ENCODE peak calls at places on chromosome 1, in nine cellular contexts. E is lung; Z is thyroid gland; G is HCT116; J is psoas muscle; A is CD8-positive, alpha-beta memory T cell; U is esophagus squamous epithelium; N is lower lobe of right lung; T is colonic mucosa. Q is an unnamed sample. For H3K27me3, the result is how much of the 10 kb centered on the place peaks cover.

GRCh38 chr1:194104247-194104844 is 917.9 kb upstream of the B3GALT2 start:
- DNase-seq in E (no peak), Z (no peak), G (no peak), J (no peak), A (no peak), U (no peak), N (no peak), T (no peak), Q (no peak)

GRCh38 chr1:175498002-175498401 is 245.4 kb downstream of the TNR start:
- DNase-seq in E (no peak), Z (no peak), G (no peak), J (no peak), A (no peak), U (no peak), N (no peak), T (no peak), Q (no peak)

GRCh38 chr1:156471496-156472490 is 28.8 kb downstream of the MEF2D start:
- DNase-seq in E (peak), Z (peak), G (no peak), J (peak), A (no peak), U (no peak), N (peak), T (peak), Q (no peak)

GRCh38 chr1:84163123-84164038 is 19.3 kb downstream of the PRKACB start:
- DNase-seq in E (no peak), Z (no peak), G (no peak), J (no peak), A (no peak), U (no peak), N (no peak), T (no peak), Q (no peak)

GRCh38 chr1:114155756-114156155 is 2.1 kb upstream of the SYT6 start:
- DNase-seq in E (no peak), Z (no peak), G (no peak), J (no peak), A (no peak), U (no peak), N (no peak), T (no peak), Q (no peak)

GRCh38 chr1:205989786-205990185 is 13.4 kb downstream of the RAB7B start:
- DNase-seq in E (no peak), Z (no peak), G (no peak), J (no peak), A (no peak), U (no peak), N (no peak), T (no peak), Q (no peak)

GRCh38 chr1:12001249-12001917 is 17.9 kb upstream of the MIIP start:
- DNase-seq in E (peak), Z (no peak), G (peak), J (no peak), A (no peak), U (no peak), N (no peak), T (no peak), Q (no peak)

GRCh38 chr1:229855999-229856650 is 210.9 kb upstream of the GALNT2 start:
- DNase-seq in E (no peak), Z (peak), G (no peak), J (no peak), A (no peak), U (no peak), N (no peak), T (no peak), Q (peak)

GRCh38 chr1:173332026-173332425 is 124.9 kb upstream of the TNFSF4 start:
- DNase-seq in E (no peak), Z (no peak), G (no peak), J (no peak), A (no peak), U (no peak), N (no peak), T (no peak), Q (no peak)

GRCh38 chr1:209704584-209704983 is at the start of gene HSD11B1:
- DNase-seq in E (peak), Z (peak), G (no peak), J (peak), A (no peak), U (no peak), N (peak), T (peak), Q (no peak)

GRCh38 chr1:21232044-21232443 is 55.3 kb upstream of the EIF4G3 start:
- DNase-seq in E (peak), Z (peak), G (peak), J (no peak), A (peak), U (no peak), N (no peak), T (peak), Q (no peak)

DNA sequence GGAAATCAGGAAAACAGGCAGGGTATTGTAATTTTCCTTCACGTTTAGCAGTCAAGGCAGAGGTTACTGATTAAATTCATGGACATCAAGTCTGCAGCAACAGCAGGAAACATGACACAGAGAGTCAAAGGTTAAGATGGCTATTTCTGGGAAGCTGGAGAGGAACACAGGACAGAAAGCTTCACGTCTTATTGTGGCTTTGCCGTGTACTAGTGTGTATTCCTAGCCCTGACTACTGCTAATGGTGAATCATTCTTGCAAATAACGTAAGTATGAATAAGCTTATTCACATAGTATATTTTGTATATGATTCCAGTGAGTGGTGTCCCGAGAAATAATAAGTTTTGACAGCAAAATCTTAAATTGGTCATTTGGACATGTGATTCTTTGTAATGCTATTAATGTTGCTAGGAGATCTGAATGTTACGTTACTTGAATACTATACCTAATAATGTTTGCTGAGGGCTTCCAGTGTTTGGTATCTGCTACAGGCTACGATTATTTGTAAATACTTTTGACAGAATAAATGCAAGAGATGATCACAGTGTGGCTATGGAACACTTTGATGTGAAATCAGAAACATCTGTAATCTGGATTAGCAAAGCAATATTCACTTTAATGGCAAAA is 77.4 kb downstream of the DISP1 start:
- DNase-seq in E (no peak), Z (no peak), G (no peak), J (no peak), A (no peak), U (no peak), N (no peak), T (no peak), Q (no peak)
- H3K27ac ChIP-seq in E (no peak), Z (no peak), G (no peak), J (peak), A (no peak), U (no peak), N (no peak), T (no peak), Q (no peak)

DNA sequence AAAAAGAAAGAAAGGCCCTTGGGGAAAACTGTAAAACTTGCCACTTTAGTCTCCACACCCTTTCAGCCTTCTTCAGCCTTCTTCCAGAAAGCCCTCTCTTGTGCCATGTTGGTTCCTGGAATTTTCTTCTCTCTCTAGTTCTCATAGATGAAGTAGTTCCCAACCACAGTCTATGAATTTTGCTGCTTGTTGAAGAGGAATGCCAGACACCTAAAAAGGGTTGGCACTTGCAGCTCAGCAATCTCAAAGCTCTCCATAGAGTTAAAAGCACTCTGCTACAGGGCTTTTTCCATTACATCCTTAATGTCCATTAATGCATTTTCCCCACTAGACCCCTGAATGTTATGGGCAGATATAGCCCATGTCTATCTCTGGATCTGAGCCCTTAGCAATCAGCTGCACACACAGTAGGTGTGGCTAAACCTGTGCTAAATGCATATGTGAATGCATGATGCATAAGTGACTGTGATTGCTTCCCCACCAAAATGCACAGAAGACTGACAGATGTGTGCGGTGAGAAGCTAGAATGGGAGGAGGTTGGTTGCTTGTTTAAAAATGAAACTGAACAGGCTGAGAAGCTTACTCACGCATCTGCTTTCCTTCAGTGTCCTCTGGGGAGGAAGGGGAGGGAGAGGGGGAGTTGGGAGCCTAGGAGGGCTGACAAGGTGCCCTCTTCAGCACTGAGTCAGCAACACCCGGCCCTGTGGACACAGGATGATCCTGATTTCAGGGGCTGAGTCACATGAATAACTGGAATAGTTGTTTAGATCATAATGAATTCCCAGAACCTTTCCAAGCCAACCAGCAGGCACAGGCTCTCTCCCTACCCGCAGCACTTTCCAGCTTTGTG is 146.1 kb upstream of the FGGY start:
- DNase-seq in E (peak), Z (peak), G (peak), J (peak), A (no peak), U (no peak), N (no peak), T (peak), Q (no peak)
- H3K4me3 ChIP-seq in E (no peak), Z (no peak), G (peak), J (peak), A (no peak), U (peak), N (no peak), T (no peak), Q (no peak)

DNA sequence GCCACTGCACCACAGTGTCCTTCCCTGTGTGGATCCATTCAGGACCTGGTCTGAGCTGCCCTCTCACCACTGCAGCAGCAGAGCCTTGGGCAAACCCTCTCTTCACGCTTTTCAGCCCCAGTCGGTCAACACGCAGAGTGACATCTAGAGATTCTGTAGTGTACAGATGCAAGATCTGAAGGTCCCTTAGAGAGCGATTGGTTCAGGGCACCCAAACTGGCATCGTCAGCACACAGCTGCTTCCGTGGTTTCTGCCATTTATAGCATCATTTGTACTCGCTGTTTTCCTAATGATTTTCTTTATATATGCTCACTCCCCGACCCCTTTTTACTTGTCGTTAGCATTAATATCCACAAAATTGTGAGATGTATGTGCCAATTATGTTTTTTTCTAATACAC is 1.5 kb upstream of the ASCL5 start:
- DNase-seq in E (no peak), Z (no peak), G (no peak), J (peak), A (no peak), U (no peak), N (peak), T (no peak), Q (no peak)
- H3K27me3 ChIP-seq in E (under half), Z (under half), G (under half), J (under half), A (under half), U (half or more), N (under half), T (under half), Q (under half)

GRCh38 chr1:220767312-220768126 is 19.2 kb upstream of the MTARC1 start:
- DNase-seq in E (no peak), Z (peak), G (no peak), J (no peak), A (no peak), U (no peak), N (no peak), T (no peak), Q (no peak)
- H3K27ac ChIP-seq in E (peak), Z (peak), G (no peak), J (no peak), A (no peak), U (peak), N (peak), T (peak), Q (no peak)

DNA sequence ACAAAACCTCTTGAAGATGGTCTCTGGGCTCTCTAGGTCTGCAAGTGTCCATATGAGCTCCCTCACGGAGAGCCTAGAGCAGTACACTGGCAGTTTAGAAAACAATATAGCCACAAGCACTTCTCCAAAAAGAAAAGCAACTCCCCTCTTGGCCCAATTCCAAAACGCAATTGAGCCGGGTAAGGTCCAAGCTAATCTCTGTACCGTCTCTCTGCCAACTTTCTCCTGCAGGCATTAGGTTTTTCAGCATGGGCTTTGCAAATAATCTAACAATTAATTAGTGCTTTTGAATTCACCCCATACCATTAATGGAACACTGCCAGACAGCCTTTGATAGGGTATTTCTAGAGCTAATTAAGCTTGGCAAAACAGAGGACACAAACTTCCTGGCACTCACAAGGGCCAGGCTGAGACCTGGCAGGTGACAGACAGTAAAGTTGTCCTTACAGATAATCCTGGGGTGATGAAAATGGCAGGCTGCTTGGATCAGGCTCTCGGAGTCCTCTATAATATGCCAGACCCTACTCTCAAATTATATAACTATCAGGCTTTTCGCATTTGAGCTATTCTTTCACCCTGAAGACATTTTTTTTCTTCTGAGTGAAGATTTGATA is 39.8 kb downstream of the TGFBR3 start:
- DNase-seq in E (peak), Z (peak), G (no peak), J (no peak), A (no peak), U (no peak), N (no peak), T (peak), Q (no peak)
- H3K4me3 ChIP-seq in E (no peak), Z (no peak), G (no peak), J (peak), A (no peak), U (peak), N (no peak), T (no peak), Q (no peak)